ENCODE peak calls at places on chromosomes 6 and 20, in six cellular contexts. P is stimulated activated CD8-positive, alpha-beta memory T cell treated with anti-CD3 and anti-CD28 coated beads, Interleukin-12 subunit alpha, Interleukin-12 subunit beta, amount 100 ng/mL, for 1 hour; Y is HuH-7.5; J is HS-27A; W is DMS 273 treated with DMSO at 0.1 percent for 48 hours; M is AML-193. V is an unnamed sample.

GRCh38 chr6:18160921-18161320 is 5.7 kb downstream of the KDM1B start:
- DNase-seq in P (no peak), Y (no peak), J (no peak), W (no peak), M (no peak), V (no peak)

GRCh38 chr6:150898390-150899170 is 33.1 kb downstream of the MTHFD1L start:
- DNase-seq in P (no peak), Y (no peak), J (no peak), W (no peak), M (no peak), V (no peak)

GRCh38 chr6:158279615-158280014 is 32.6 kb upstream of the TULP4 start:
- DNase-seq in P (no peak), Y (no peak), J (no peak), W (no peak), M (no peak), V (no peak)

GRCh38 chr6:9205645-9206044 is 770.3 kb upstream of the SLC35B3 start:
- DNase-seq in P (no peak), Y (no peak), J (no peak), W (no peak), M (no peak), V (no peak)

GRCh38 chr20:3658019-3658707 is 5.0 kb downstream of the GFRA4 start:
- DNase-seq in P (no peak), Y (no peak), J (no peak), W (no peak), M (no peak), V (no peak)

GRCh38 chr6:106470316-106470715 is 109.8 kb downstream of the CRYBG1 start:
- DNase-seq in P (no peak), Y (no peak), J (no peak), W (no peak), M (no peak), V (no peak)

GRCh38 chr20:2145376-2145775 is 43.7 kb downstream of the STK35 start:
- DNase-seq in P (no peak), Y (no peak), J (no peak), W (no peak), M (no peak), V (no peak)

GRCh38 chr6:134658596-134658995 is 291.3 kb downstream of the ALDH8A1 start:
- DNase-seq in P (no peak), Y (no peak), J (no peak), W (no peak), M (no peak), V (no peak)

GRCh38 chr6:104940881-104941693 is 15.8 kb upstream of the LIN28B start:
- DNase-seq in P (no peak), Y (no peak), J (no peak), W (no peak), M (no peak), V (no peak)

GRCh38 chr20:43938932-43939761 is 24.5 kb downstream of the TOX2 start:
- DNase-seq in P (no peak), Y (no peak), J (peak), W (no peak), M (peak), V (no peak)

GRCh38 chr6:57303931-57304681 is 13.3 kb upstream of the PRIM2 start:
- DNase-seq in P (no peak), Y (no peak), J (no peak), W (no peak), M (no peak), V (no peak)

GRCh38 chr20:9280654-9281053 is 211.8 kb downstream of the PLCB4 start:
- DNase-seq in P (no peak), Y (no peak), J (no peak), W (no peak), M (no peak), V (no peak)

GRCh38 chr6:137261393-137262154 is 42.4 kb upstream of the IFNGR1 start:
- DNase-seq in P (no peak), Y (no peak), J (no peak), W (no peak), M (peak), V (no peak)

GRCh38 chr6:28988536-28989415 is 16.3 kb downstream of the ZNF311 start:
- DNase-seq in P (peak), Y (no peak), J (no peak), W (no peak), M (no peak), V (no peak)

V was measured in 8988T.